ENCODE peak calls at places on chromosome 20, in four cellular contexts. N, K, U and R are unnamed samples.

GRCh38 chr20:46837083-46837482 is 57.6 kb upstream of the EYA2 start:
- DNase-seq in N (no peak), K (no peak), U (no peak), R (no peak)

GRCh38 chr20:52179331-52180166 is 12.0 kb downstream of the ZFP64 start:
- DNase-seq in N (no peak), K (no peak), U (no peak), R (no peak)

GRCh38 chr20:24583169-24583792 is 113.9 kb downstream of the SYNDIG1 start:
- DNase-seq in N (no peak), K (no peak), U (no peak), R (no peak)

GRCh38 chr20:43809206-43809819 is 82.5 kb upstream of the GTSF1L start:
- DNase-seq in N (no peak), K (no peak), U (no peak), R (no peak)

GRCh38 chr20:50625986-50626677 is 65.2 kb downstream of the RIPOR3 start:
- DNase-seq in N (peak; percentile 51), K (no peak), U (no peak), R (no peak)

GRCh38 chr20:2300420-2300819 is 4.6 kb downstream of the TGM3 start:
- DNase-seq in N (peak; percentile 38), K (no peak), U (no peak), R (no peak)

GRCh38 chr20:24910461-24910860 is 38.6 kb upstream of the CST7 start:
- DNase-seq in N (no peak), K (no peak), U (peak; percentile 42), R (no peak)

GRCh38 chr20:13325033-13325432 is 104.0 kb downstream of the ISM1 start:
- DNase-seq in N (no peak), K (no peak), U (no peak), R (no peak)

GRCh38 chr20:44014807-44015732 is 100.4 kb downstream of the TOX2 start:
- DNase-seq in N (no peak), K (no peak), U (no peak), R (no peak)

GRCh38 chr20:63366658-63367360 is 5.7 kb upstream of the CHRNA4 start:
- DNase-seq in N (no peak), K (no peak), U (no peak), R (no peak)

GRCh38 chr20:48875914-48876240 is 45.6 kb upstream of the ARFGEF2 start:
- DNase-seq in N (no peak), K (no peak), U (no peak), R (no peak)

GRCh38 chr20:39885975-39886649 is 802.9 kb downstream of the MAFB start:
- DNase-seq in N (peak; percentile 38), K (peak; percentile 17), U (peak; percentile 64), R (no peak)

GRCh38 chr20:50230871-50231270 is 40.2 kb downstream of the CEBPB start:
- DNase-seq in N (no peak), K (no peak), U (no peak), R (no peak)

GRCh38 chr20:831956-832355 is 1.6 kb upstream of the FAM110A start:
- DNase-seq in N (no peak), K (no peak), U (no peak), R (no peak)

GRCh38 chr20:16434087-16434664 is 139.1 kb downstream of the KIF16B start:
- DNase-seq in N (peak; percentile 38), K (peak; percentile 32), U (peak; percentile 59), R (peak; percentile 10)

GRCh38 chr20:17647391-17648305 is 34.4 kb downstream of the RRBP1 start:
- DNase-seq in N (no peak), K (no peak), U (peak; percentile 51), R (no peak)

GRCh38 chr20:11772226-11772730 is 145.4 kb upstream of the BTBD3 start:
- DNase-seq in N (no peak), K (no peak), U (no peak), R (no peak)

GRCh38 chr20:35734374-35734773 is 7.7 kb downstream of the RBM39 start:
- DNase-seq in N (no peak), K (no peak), U (no peak), R (no peak)
- H3K36me3 ChIP-seq in N (peaks cover 100% of the 10 kb centered on the region), K (peaks cover 86% of the 10 kb centered on the region), U (peaks cover 100% of the 10 kb centered on the region), R (peaks cover 72% of the 10 kb centered on the region)

DNA sequence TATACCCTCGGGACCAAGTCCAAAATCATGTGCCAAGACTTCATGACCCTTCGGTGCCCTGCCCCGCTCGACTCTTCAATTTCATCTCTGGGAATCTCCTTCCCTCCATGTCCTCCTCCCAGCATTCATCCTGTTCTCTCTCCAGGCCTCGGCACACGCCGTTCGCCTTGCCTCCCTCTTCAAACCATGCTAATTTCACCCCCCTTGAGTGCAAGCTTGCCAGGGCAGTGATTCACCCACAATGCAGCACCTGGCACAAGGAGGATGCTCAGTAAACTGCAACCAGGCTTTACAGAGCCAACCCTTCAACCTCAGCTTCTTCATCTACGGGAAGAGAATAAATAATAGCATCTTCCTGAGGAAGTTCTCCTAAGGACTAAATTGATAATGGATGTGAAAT is 4.1 kb downstream of the KCNS1 start:
- DNase-seq in N (no peak), K (no peak), U (no peak), R (no peak)
- H3K4me1 ChIP-seq in N (peaks cover 12% of the 10 kb centered on the region), K (no peaks in the 10 kb centered on the region), U (peaks cover 12% of the 10 kb centered on the region), R (no peaks in the 10 kb centered on the region)

GRCh38 chr20:41318271-41318649 is 729 bp upstream of the ZHX3 start:
- DNase-seq in N (no peak), K (no peak), U (no peak), R (no peak)

GRCh38 chr20:41316009-41316408 is 1.5 kb downstream of the ZHX3 start:
- DNase-seq in N (no peak), K (no peak), U (no peak), R (no peak)

GRCh38 chr20:41321003-41321402 is 3.5 kb upstream of the ZHX3 start:
- DNase-seq in N (no peak), K (no peak), U (no peak), R (no peak)

GRCh38 chr20:41316602-41317535 is 662 bp downstream of the ZHX3 start:
- DNase-seq in N (peak; percentile 75), K (no peak), U (peak; percentile 91), R (peak; percentile 37)

DNA sequence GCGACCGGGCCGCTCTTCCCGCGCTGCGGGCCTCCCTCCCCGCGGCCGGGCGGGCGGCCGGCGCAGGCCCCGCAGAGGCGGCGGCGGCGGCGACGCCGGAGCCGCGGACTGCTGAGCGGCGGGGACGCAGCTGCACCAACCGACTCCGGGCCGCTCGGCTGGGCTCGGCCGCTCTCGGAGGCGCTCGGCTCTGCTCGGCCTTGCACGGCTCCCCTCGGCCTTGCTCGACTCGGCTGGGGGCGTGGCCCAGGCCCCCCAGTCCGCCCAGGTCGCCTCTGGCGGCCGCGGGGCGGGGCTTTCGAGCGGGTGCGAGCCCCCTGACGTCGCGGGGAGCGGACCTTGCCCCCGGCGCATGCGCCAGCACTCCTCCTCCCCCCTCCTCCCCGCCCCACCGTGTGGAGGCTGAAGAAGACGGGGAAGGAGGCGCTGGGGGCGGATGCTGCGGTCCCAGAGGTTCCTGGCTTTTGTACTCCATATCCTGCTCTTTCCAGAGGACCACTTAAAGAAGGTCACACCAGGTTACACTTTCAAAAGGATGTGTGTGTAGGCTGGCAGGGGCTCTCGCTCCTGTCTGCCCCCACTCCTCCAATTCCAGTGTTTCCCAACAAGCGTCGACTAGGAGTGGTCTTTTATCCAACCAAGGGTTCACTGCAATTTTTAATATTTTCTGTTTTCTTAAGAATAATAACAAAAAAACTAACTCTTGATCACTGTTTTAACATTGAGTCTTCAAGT is at the start of gene ZHX3:
- DNase-seq in N (peak; percentile 97), K (no peak), U (peak; percentile 99), R (peak; percentile 96)
- H3K27ac ChIP-seq in N (peak within 1 kb of the TSS; percentile 94), K (peak within 1 kb of the TSS; percentile 85), U (peak within 1 kb of the TSS; percentile 90), R (peak within 1 kb of the TSS; percentile 75)

GRCh38 chr20:34543457-34544056 is 15.0 kb upstream of the MAP1LC3A start:
- DNase-seq in N (no peak), K (no peak), U (no peak), R (no peak)

GRCh38 chr20:34540596-34541263 is 17.8 kb upstream of the MAP1LC3A start:
- DNase-seq in N (no peak), K (no peak), U (no peak), R (no peak)

GRCh38 chr20:34541264-34541901 is 17.1 kb upstream of the MAP1LC3A start:
- DNase-seq in N (no peak), K (no peak), U (no peak), R (no peak)

GRCh38 chr20:34542439-34542838 is 16.1 kb upstream of the MAP1LC3A start:
- DNase-seq in N (no peak), K (no peak), U (no peak), R (no peak)

DNA sequence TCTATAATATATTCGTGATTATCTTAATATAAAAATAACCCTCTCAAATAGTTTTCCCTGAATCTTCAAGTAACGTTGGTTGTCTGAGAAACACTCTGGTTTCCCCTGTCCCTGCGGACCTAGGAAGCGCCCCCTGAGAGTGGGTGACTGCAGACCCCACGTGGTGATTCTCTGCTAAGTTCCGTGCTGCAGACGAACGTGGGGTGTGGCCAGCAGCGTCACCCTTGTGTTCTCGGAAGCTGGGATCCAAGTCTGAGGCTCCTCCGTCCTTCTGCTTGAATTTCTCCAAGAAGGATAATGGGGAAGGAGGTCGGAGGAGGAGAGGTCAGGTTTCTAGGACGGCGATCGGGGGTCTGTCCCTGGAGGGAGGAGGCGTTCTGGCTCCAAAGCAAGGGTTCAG is 16.6 kb upstream of the MAP1LC3A start:
- DNase-seq in N (no peak), K (no peak), U (no peak), R (no peak)
- H3K36me3 ChIP-seq in N (peaks cover 59% of the 10 kb centered on the region), K (no peaks in the 10 kb centered on the region), U (peaks cover 47% of the 10 kb centered on the region), R (peaks cover 4% of the 10 kb centered on the region)

DNA sequence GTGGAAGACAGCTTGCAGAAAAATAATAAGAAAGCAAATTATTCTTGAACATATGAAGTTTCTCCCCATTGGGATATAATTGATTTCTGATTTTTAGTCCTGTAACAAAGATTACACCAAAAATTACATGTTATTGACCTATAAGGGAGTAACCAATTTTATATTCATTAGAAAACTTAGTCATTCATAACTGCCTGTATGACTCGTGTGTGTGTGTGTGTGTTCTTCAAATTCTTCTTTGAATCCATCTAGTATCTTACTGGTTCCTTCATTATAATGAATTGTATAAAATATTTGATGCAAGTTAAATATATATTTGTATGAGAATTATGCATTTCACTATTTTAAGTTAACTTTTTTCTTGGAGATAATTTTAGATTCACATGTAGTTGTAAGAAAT is 310.4 kb downstream of the HAO1 start:
- DNase-seq in N (no peak), K (no peak), U (no peak), R (no peak)
- H3K4me1 ChIP-seq in N (no peaks in the 10 kb centered on the region), K (no peaks in the 10 kb centered on the region), U (no peaks in the 10 kb centered on the region), R (no peaks in the 10 kb centered on the region)

GRCh38 chr20:37355252-37356180 is 9.6 kb downstream of the SRC start:
- DNase-seq in N (no peak), K (no peak), U (peak; percentile 28), R (no peak)
- H3K27ac ChIP-seq in N (peak overlapping the region; percentile 45), K (no peak overlapping the region), U (no peak overlapping the region), R (no peak overlapping the region)

GRCh38 chr20:58017970-58018530 is 210.4 kb downstream of the ANKRD60 start:
- DNase-seq in N (no peak), K (no peak), U (no peak), R (no peak)
- H3K36me3 ChIP-seq in N (no peaks in the 10 kb centered on the region), K (no peaks in the 10 kb centered on the region), U (no peaks in the 10 kb centered on the region), R (no peaks in the 10 kb centered on the region)

DNA sequence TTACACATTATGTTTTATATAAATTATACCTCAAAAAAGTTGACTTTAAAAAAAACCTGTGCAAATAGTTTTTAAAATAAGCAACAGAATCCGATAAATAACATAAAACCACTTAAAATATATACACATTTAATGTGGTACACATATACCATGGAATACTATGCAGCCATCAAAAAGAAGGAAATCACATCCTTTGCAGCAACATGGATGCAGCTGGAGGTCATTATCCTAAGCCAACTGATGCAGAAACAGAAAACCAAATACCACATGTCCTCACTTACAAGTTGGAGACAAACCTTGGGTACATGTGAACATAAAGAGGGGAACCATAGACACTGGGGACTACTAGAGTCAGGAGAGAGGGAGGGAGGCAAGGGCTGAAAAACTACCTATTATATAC is 4.0 kb upstream of the DEFB121 start:
- DNase-seq in N (no peak), K (no peak), U (no peak), R (no peak)
- H3K4me1 ChIP-seq in N (no peaks in the 10 kb centered on the region), K (no peaks in the 10 kb centered on the region), U (no peaks in the 10 kb centered on the region), R (no peaks in the 10 kb centered on the region)